ENCODE peak calls at places on chromosomes 1 and 21, in ten cellular contexts. D is Peyer's patch, X is left ventricle myocardium inferior, H is RWPE2, J is ovary, E is neural progenitor cell, I is right lobe of liver, W is fibroblast of lung, K is body of pancreas, B is adrenal gland. U is an unnamed sample. For H3K27me3, the result is how much of the 10 kb centered on the place peaks cover.

GRCh38 chr1:204126941-204127340 is 24.9 kb downstream of the ETNK2 start:
- DNase-seq in H (no peak), X (no peak), K (no peak), E (peak), W (no peak), B (no peak), J (no peak), D (no peak), I (no peak), U (no peak)

GRCh38 chr1:36562181-36562685 is 79.5 kb upstream of the CSF3R start:
- DNase-seq in B (no peak), H (peak), I (no peak), X (no peak), K (no peak), J (no peak), W (no peak), D (peak), E (no peak), U (no peak)

GRCh38 chr1:41485605-41486004 is 1.1 kb upstream of the EDN2 start:
- DNase-seq in K (no peak), I (no peak), B (no peak), D (peak), W (peak), E (no peak), X (no peak), J (no peak), H (no peak), U (peak)

GRCh38 chr1:204637985-204638356 is 47.6 kb downstream of the LRRN2 start:
- DNase-seq in J (no peak), W (peak), E (peak), H (no peak), D (no peak), K (no peak), B (no peak), I (no peak), X (no peak), U (no peak)

GRCh38 chr1:117061986-117062415 is 1.9 kb downstream of the TTF2 start:
- DNase-seq in E (no peak), H (no peak), I (no peak), X (no peak), K (no peak), J (no peak), D (no peak), W (peak), B (no peak), U (peak)

GRCh38 chr1:45304311-45305081 is 22.2 kb upstream of the HPDL start:
- DNase-seq in B (peak), J (peak), K (peak), E (peak), X (no peak), W (peak), H (no peak), I (peak), D (peak), U (peak)

GRCh38 chr1:171740987-171741871 is 636 bp downstream of the VAMP4 start:
- DNase-seq in X (peak), I (peak), B (peak), H (no peak), E (peak), W (peak), D (peak), J (peak), K (peak), U (peak)

GRCh38 chr1:161801955-161802354 is 35.8 kb downstream of the ATF6 start:
- DNase-seq in J (no peak), H (no peak), I (no peak), K (no peak), W (peak), D (no peak), B (no peak), E (peak), X (no peak), U (no peak)

GRCh38 chr1:168833801-168834224 is 104.8 kb upstream of the DPT start:
- DNase-seq in X (no peak), B (no peak), H (no peak), K (no peak), W (no peak), D (no peak), I (no peak), J (no peak), E (no peak), U (no peak)

GRCh38 chr1:244010599-244011211 is 40.4 kb upstream of the ZBTB18 start:
- DNase-seq in B (no peak), H (no peak), D (no peak), I (no peak), X (no peak), K (no peak), E (no peak), W (peak), J (no peak), U (no peak)

GRCh38 chr1:184287001-184287400 is 99.8 kb upstream of the C1orf21 start:
- DNase-seq in J (no peak), X (no peak), H (no peak), I (no peak), B (no peak), K (no peak), D (peak), E (no peak), W (peak), U (peak)

GRCh38 chr1:43844114-43844513 is 89.5 kb upstream of the ARTN start:
- DNase-seq in I (no peak), B (no peak), E (no peak), X (no peak), H (no peak), D (peak), W (no peak), K (no peak), J (no peak), U (no peak)

GRCh38 chr1:983736-984475 is 2.0 kb upstream of the PERM1 start:
- DNase-seq in J (no peak), D (peak), K (peak), X (peak), W (no peak), B (no peak), E (peak), I (peak), H (no peak), U (no peak)

GRCh38 chr1:47617381-47618221 is 179.8 kb downstream of the FOXD2 start:
- DNase-seq in J (no peak), B (no peak), W (no peak), K (no peak), D (no peak), I (no peak), H (no peak), X (no peak), E (no peak), U (no peak)

GRCh38 chr1:40633563-40634376 is 31.7 kb downstream of the RIMS3 start:
- DNase-seq in E (no peak), K (no peak), H (no peak), B (peak), J (peak), W (no peak), I (no peak), X (peak), D (no peak), U (no peak)

GRCh38 chr1:1020000-1020404 is at the start of gene AGRN:
- DNase-seq in K (peak), I (peak), X (no peak), D (no peak), W (no peak), J (peak), B (no peak), H (no peak), E (peak), U (no peak)

GRCh38 chr1:152160553-152160952 is 1.5 kb upstream of the RPTN start:
- DNase-seq in H (no peak), I (no peak), B (no peak), E (no peak), D (no peak), W (no peak), X (no peak), J (no peak), K (no peak), U (no peak)

GRCh38 chr1:23573574-23574182 is 14.4 kb upstream of the ID3 start:
- DNase-seq in H (no peak), D (no peak), I (no peak), X (no peak), E (no peak), K (no peak), J (no peak), B (no peak), W (no peak), U (no peak)

GRCh38 chr1:5238351-5239123 is 584.1 kb downstream of the AJAP1 start:
- DNase-seq in K (no peak), E (peak), X (no peak), J (no peak), W (no peak), H (no peak), I (no peak), B (no peak), D (no peak), U (no peak)

GRCh38 chr1:99504287-99504686 is 141.6 kb upstream of the PALMD start:
- DNase-seq in H (no peak), K (no peak), B (no peak), W (no peak), X (no peak), D (no peak), J (no peak), I (no peak), E (no peak), U (no peak)

GRCh38 chr1:70536708-70537398 is 125.8 kb downstream of the CTH start:
- DNase-seq in X (no peak), J (no peak), I (no peak), W (no peak), H (no peak), E (no peak), B (no peak), D (no peak), K (no peak), U (no peak)

GRCh38 chr1:201954263-201955008 is 867 bp upstream of the TIMM17A start:
- DNase-seq in W (no peak), K (peak), J (no peak), D (no peak), X (no peak), H (no peak), B (no peak), E (no peak), I (no peak), U (no peak)

GRCh38 chr1:30982937-30983336 is 74.4 kb upstream of the SDC3 start:
- DNase-seq in D (no peak), X (no peak), B (peak), I (no peak), E (no peak), J (no peak), W (no peak), K (no peak), H (no peak), U (no peak)

GRCh38 chr1:6280761-6281451 is 20.0 kb upstream of the GPR153 start:
- DNase-seq in J (peak), H (no peak), W (no peak), D (peak), E (peak), I (no peak), X (no peak), K (no peak), B (peak), U (no peak)

GRCh38 chr1:26432793-26433192 is 672 bp downstream of the DHDDS start:
- DNase-seq in B (no peak), J (no peak), X (no peak), I (no peak), E (no peak), W (peak), D (peak), K (no peak), H (no peak), U (no peak)

GRCh38 chr1:28249013-28249870 is 10.1 kb upstream of the SESN2 start:
- DNase-seq in B (peak), X (peak), J (no peak), W (peak), D (peak), E (peak), I (peak), H (no peak), K (peak), U (peak)

GRCh38 chr1:168227620-168228019 is 1.8 kb downstream of the SFT2D2 start:
- DNase-seq in I (no peak), D (no peak), J (no peak), E (no peak), H (no peak), W (peak), X (no peak), K (no peak), B (no peak), U (peak)

GRCh38 chr1:29785554-29785953 is 549.2 kb downstream of the PTPRU start:
- DNase-seq in K (no peak), I (no peak), H (no peak), E (no peak), W (no peak), X (no peak), D (no peak), J (no peak), B (no peak), U (no peak)

GRCh38 chr1:117060441-117061317 is 553 bp downstream of the TTF2 start:
- DNase-seq in E (no peak), K (no peak), J (no peak), H (no peak), D (no peak), B (peak), I (peak), W (peak), X (no peak), U (peak)

GRCh38 chr1:118210723-118211110 is 25.7 kb upstream of the SPAG17 start:
- DNase-seq in D (no peak), E (no peak), B (no peak), I (no peak), K (no peak), J (no peak), X (no peak), W (peak), H (no peak), U (peak)

GRCh38 chr1:19165501-19165900 is 44.6 kb downstream of the UBR4 start:
- DNase-seq in J (no peak), D (no peak), W (peak), E (no peak), I (no peak), K (no peak), X (no peak), H (no peak), B (no peak), U (no peak)

GRCh38 chr1:9028921-9029715 is 2.9 kb upstream of the SLC2A7 start:
- DNase-seq in W (peak), X (no peak), B (no peak), J (no peak), H (no peak), K (no peak), I (no peak), E (no peak), D (no peak), U (no peak)

GRCh38 chr1:40384413-40384762 is 10.9 kb downstream of the SMAP2 start:
- DNase-seq in W (no peak), J (no peak), E (no peak), D (no peak), I (no peak), K (peak), B (no peak), X (no peak), H (no peak), U (no peak)

GRCh38 chr1:120179420-120180348 is 3.4 kb upstream of the SEC22B start:
- DNase-seq in W (peak), B (peak), X (no peak), K (peak), E (peak), D (no peak), J (peak), H (no peak), I (no peak), U (peak)

GRCh38 chr1:180254854-180255253 is 24.8 kb downstream of the LHX4 start:
- DNase-seq in K (no peak), J (no peak), I (no peak), E (peak), W (no peak), D (no peak), X (no peak), B (no peak), H (no peak), U (no peak)

GRCh38 chr1:211711313-211711712 is 35.9 kb upstream of the NEK2 start:
- DNase-seq in W (no peak), E (no peak), J (no peak), H (no peak), D (no peak), I (no peak), K (no peak), X (no peak), B (no peak), U (no peak)

GRCh38 chr1:240194120-240194519 is 102.4 kb downstream of the FMN2 start:
- DNase-seq in H (no peak), J (no peak), I (no peak), W (peak), D (no peak), E (no peak), K (no peak), B (no peak), X (no peak), U (no peak)

GRCh38 chr21:43750339-43751033 is 25.6 kb downstream of the CSTB start:
- DNase-seq in W (no peak), E (no peak), I (no peak), B (no peak), D (no peak), X (no peak), H (no peak), K (no peak), J (no peak), U (no peak)

GRCh38 chr21:15730484-15731242 is 881 bp downstream of the USP25 start:
- DNase-seq in X (no peak), J (peak), I (peak), D (no peak), K (no peak), W (no peak), H (no peak), E (no peak), B (no peak), U (no peak)

DNA sequence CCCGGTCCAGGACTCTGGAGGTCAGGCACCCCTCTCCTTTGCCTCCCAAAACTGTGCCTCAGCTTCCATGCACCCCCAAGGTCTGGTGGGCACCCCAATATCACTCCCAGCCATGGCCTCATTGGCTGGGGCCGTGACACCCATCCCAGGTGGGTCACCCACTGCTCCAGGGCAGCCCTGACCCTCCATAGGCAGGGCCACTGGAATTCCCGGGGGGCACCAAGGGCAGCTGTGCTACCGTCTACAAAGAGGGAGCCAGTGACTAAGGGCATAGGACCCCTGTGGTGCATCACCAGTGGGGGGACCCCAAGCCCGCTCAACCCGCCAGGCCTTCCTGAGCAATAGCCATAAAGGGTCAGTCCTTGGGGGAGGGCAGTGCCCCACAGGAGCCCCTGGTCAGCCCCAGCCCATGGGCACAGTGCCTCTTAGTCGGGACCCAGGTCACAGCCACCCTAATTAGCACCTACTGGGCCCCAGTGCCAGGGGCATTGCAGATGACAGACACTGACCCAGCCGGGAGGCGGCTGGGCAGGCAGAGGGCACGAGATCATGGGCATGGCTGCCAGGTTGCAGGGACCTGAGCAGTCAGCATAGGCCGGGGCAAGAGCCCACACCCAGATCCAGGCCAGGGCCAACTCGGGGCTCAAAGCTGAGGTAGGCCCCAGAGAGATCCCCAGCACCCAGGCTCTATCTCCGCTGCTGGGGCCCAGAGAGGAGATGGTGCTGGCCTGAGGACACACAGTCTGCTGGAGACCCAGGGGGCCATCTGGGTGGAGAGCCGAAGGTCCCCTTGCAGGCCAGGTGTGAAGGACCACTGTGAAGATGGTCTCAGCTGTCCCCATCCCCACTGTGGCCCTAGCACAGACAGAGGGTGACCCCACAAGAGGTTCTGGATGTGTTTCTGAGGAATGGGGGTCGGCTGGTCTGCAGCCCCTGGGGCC is 19.0 kb upstream of the ARF1 start:
- DNase-seq in K (no peak), J (no peak), D (no peak), W (no peak), E (no peak), X (no peak), I (no peak), H (no peak), B (no peak), U (no peak)
- H3K27me3 ChIP-seq in K (under half), J (under half), D (under half), W (under half), E (half or more), X (half or more), I (under half), H (under half), B (half or more), U (under half)

GRCh38 chr1:185719021-185719420 is 15.2 kb upstream of the HMCN1 start:
- DNase-seq in I (peak), B (peak), K (peak), J (no peak), W (peak), X (no peak), H (peak), E (peak), D (no peak), U (peak)
- TF ChIP-seq CTCF in I (peak), B (no peak), K (no peak), J (no peak), W (peak), X (peak), H (peak), E (peak), D (no peak), U (peak)

GRCh38 chr1:229836324-229836723 is 210.3 kb downstream of the URB2 start:
- DNase-seq in D (no peak), B (no peak), W (no peak), K (no peak), X (no peak), E (no peak), I (no peak), J (no peak), H (no peak), U (no peak)
- H3K27me3 ChIP-seq in D (under half), B (under half), W (under half), K (under half), X (under half), E (under half), I (under half), J (under half), H (under half), U (under half)

DNA sequence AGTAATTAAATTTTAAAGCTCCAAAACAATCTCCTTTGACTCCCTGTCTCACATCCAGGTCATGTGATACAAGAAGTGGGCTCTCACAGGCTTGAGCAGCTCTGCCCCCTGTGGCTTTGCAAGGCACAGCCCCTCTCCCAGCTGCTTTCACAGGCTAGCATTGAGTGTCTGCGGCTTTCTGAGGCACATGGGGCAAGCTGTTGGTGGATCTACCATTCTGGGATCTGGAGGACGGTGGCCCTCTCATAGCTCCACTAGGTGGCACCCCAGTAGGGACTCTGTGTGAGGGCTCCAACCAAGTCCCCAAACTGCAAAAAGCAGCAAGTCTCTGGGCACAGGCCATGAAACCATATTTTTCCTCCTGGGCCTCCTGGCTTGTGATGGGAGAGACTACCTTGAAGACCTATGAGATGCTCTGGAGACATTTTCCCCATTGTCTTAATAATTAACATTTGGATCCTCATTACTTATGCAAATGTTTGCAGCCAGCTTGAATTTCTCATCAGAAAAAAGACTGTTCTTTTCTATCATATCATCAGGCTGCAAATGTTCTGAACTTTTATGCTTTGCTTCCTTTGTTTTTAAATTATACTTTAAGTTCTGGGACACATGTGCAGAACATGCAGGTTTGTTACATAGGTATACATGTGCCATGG is 554.1 kb upstream of the OLFM3 start:
- DNase-seq in W (peak), D (no peak), B (peak), H (peak), E (peak), X (no peak), I (peak), K (peak), J (no peak), U (peak)
- TF ChIP-seq CTCF in W (peak), D (no peak), B (peak), H (peak), E (peak), X (no peak), I (peak), K (no peak), J (no peak), U (peak)

GRCh38 chr1:2632051-2632430 is 775 bp downstream of the MMEL1 start:
- DNase-seq in D (no peak), J (no peak), K (no peak), B (no peak), H (peak), E (no peak), W (no peak), X (no peak), I (no peak), U (no peak)
- H3K27me3 ChIP-seq in D (under half), J (under half), K (under half), B (under half), H (under half), E (half or more), W (under half), X (half or more), I (under half), U (under half)

GRCh38 chr21:26843912-26844257 is 1.3 kb downstream of the ADAMTS1 start:
- DNase-seq in K (no peak), H (no peak), E (peak), B (no peak), X (no peak), I (no peak), D (no peak), W (peak), J (no peak), U (peak)
- TF ChIP-seq CTCF in K (no peak), H (no peak), E (no peak), B (no peak), X (no peak), I (no peak), D (no peak), W (peak), J (no peak), U (no peak)

U was measured in bronchial epithelial cell.